ENCODE peak calls at places on chromosomes 13 and 19, in five cellular contexts. One of them, this sample, is unnamed.
A peak's percentile ranks its signal among the peaks of the same experiment; 100 is the strongest.

GRCh38 chr19:42568006-42568405 is 26.7 kb downstream of the CEACAM8 start:
- DNase-seq in A549: no peak
- DNase-seq in HepG2: no peak
- DNase-seq in K562: no peak
- DNase-seq in GM12878: no peak
- DNase-seq in this sample: no peak

GRCh38 chr13:55084630-55085029 is 2056.0 kb downstream of the OLFM4 start:
- DNase-seq in A549: no peak
- DNase-seq in HepG2: no peak
- DNase-seq in K562: no peak
- DNase-seq in GM12878: no peak
- DNase-seq in this sample: no peak

GRCh38 chr13:41085961-41086360 is 24.7 kb downstream of the WBP4 start:
- DNase-seq in A549: no peak
- DNase-seq in HepG2: no peak
- DNase-seq in K562: no peak
- DNase-seq in GM12878: no peak
- DNase-seq in this sample: no peak

GRCh38 chr19:1251233-1251502 is 2.8 kb downstream of the MIDN start:
- DNase-seq in A549: peak; percentile 86
- DNase-seq in HepG2: peak; percentile 37
- DNase-seq in K562: no peak
- DNase-seq in GM12878: no peak
- DNase-seq in this sample: no peak

GRCh38 chr19:18437481-18438330 is at the start of gene ISYNA1:
- DNase-seq in A549: peak; percentile 69
- DNase-seq in HepG2: peak; percentile 14
- DNase-seq in K562: peak; percentile 85
- DNase-seq in GM12878: no peak
- DNase-seq in this sample: no peak

GRCh38 chr19:35115538-35115951 is at the start of gene FXYD3:
- DNase-seq in A549: no peak
- DNase-seq in HepG2: no peak
- DNase-seq in K562: no peak
- DNase-seq in GM12878: no peak
- DNase-seq in this sample: no peak

GRCh38 chr13:36998624-36999041 is 507 bp downstream of the ALG5 start:
- DNase-seq in A549: no peak
- DNase-seq in HepG2: no peak
- DNase-seq in K562: peak; percentile 15
- DNase-seq in GM12878: no peak
- DNase-seq in this sample: no peak

GRCh38 chr19:40598121-40598917 is 2.9 kb upstream of the LTBP4 start:
- DNase-seq in A549: peak; percentile 97
- DNase-seq in HepG2: peak; percentile 63
- DNase-seq in K562: peak; percentile 68
- DNase-seq in GM12878: no peak
- DNase-seq in this sample: peak; percentile 97

GRCh38 chr13:92573467-92574057 is 653.0 kb upstream of the GPC6 start:
- DNase-seq in A549: peak; percentile 12
- DNase-seq in HepG2: peak; percentile 44
- DNase-seq in K562: peak; percentile 53
- DNase-seq in GM12878: no peak
- DNase-seq in this sample: no peak

GRCh38 chr19:37987356-37988332 is 80.6 kb downstream of the SIPA1L3 start:
- DNase-seq in A549: peak; percentile 53
- DNase-seq in HepG2: peak; percentile 21
- DNase-seq in K562: peak; percentile 39
- DNase-seq in GM12878: no peak
- DNase-seq in this sample: peak; percentile 86

GRCh38 chr19:48844472-48844871 is 8.2 kb upstream of the HSD17B14 start:
- DNase-seq in A549: peak; percentile 92
- DNase-seq in HepG2: peak; percentile 82
- DNase-seq in K562: peak; percentile 88
- DNase-seq in GM12878: no peak
- DNase-seq in this sample: no peak

GRCh38 chr13:33312150-33312908 is 26.8 kb upstream of the STARD13 start:
- DNase-seq in A549: peak; percentile 13
- DNase-seq in HepG2: peak; percentile 14
- DNase-seq in K562: no peak
- DNase-seq in GM12878: no peak
- DNase-seq in this sample: no peak

GRCh38 chr13:22561581-22561980 is 619.2 kb upstream of the SGCG start:
- DNase-seq in A549: no peak
- DNase-seq in HepG2: no peak
- DNase-seq in K562: no peak
- DNase-seq in GM12878: no peak
- DNase-seq in this sample: no peak

GRCh38 chr13:50732712-50733111 is 110.8 kb downstream of the DLEU7 start:
- DNase-seq in A549: no peak
- DNase-seq in HepG2: no peak
- DNase-seq in K562: no peak
- DNase-seq in GM12878: no peak
- DNase-seq in this sample: no peak

GRCh38 chr19:50703915-50704548 is 15.6 kb downstream of the SHANK1 start:
- DNase-seq in A549: peak; percentile 58
- DNase-seq in HepG2: peak; percentile 10
- DNase-seq in K562: no peak
- DNase-seq in GM12878: no peak
- DNase-seq in this sample: no peak

GRCh38 chr13:45108716-45109706 is 11.3 kb upstream of the GTF2F2 start:
- DNase-seq in A549: no peak
- DNase-seq in HepG2: no peak
- DNase-seq in K562: no peak
- DNase-seq in GM12878: peak; percentile 33
- DNase-seq in this sample: peak; percentile 55

GRCh38 chr13:35693142-35693784 is 216.8 kb upstream of the MAB21L1 start:
- DNase-seq in A549: no peak
- DNase-seq in HepG2: no peak
- DNase-seq in K562: no peak
- DNase-seq in GM12878: no peak
- DNase-seq in this sample: no peak

GRCh38 chr13:112143046-112143752 is 76.2 kb downstream of the SOX1 start:
- DNase-seq in A549: no peak
- DNase-seq in HepG2: no peak
- DNase-seq in K562: no peak
- DNase-seq in GM12878: no peak
- DNase-seq in this sample: no peak

GRCh38 chr19:19463348-19464117 is 51.8 kb downstream of the TSSK6 start:
- DNase-seq in A549: no peak
- DNase-seq in HepG2: no peak
- DNase-seq in K562: no peak
- DNase-seq in GM12878: no peak
- DNase-seq in this sample: no peak

GRCh38 chr19:35509018-35509652 is 4.3 kb downstream of the DMKN start:
- DNase-seq in A549: peak; percentile 53
- DNase-seq in HepG2: peak; percentile 42
- DNase-seq in K562: no peak
- DNase-seq in GM12878: peak; percentile 40
- DNase-seq in this sample: no peak

GRCh38 chr13:50626031-50626643 is 217.4 kb downstream of the DLEU7 start:
- DNase-seq in A549: no peak
- DNase-seq in HepG2: no peak
- DNase-seq in K562: no peak
- DNase-seq in GM12878: no peak
- DNase-seq in this sample: no peak

GRCh38 chr19:35856546-35857149 is at the start of gene KIRREL2:
- DNase-seq in A549: no peak
- DNase-seq in HepG2: no peak
- DNase-seq in K562: no peak
- DNase-seq in GM12878: no peak
- DNase-seq in this sample: no peak

GRCh38 chr19:17244618-17245534 is 843 bp downstream of the NR2F6 start:
- DNase-seq in A549: no peak
- DNase-seq in HepG2: no peak
- DNase-seq in K562: no peak
- DNase-seq in GM12878: no peak
- DNase-seq in this sample: no peak

GRCh38 chr13:20407759-20408158 is 117.9 kb downstream of the CRYL1 start:
- DNase-seq in A549: no peak
- DNase-seq in HepG2: no peak
- DNase-seq in K562: no peak
- DNase-seq in GM12878: no peak
- DNase-seq in this sample: no peak
- TF ChIP-seq KDM1A in A549: no peak
- TF ChIP-seq KDM1A in HepG2: no peak
- TF ChIP-seq KDM1A in K562: no peak
- TF ChIP-seq KDM1A in GM12878: no peak
- TF ChIP-seq KDM1A in this sample: no peak

GRCh38 chr19:12991296-12991695 is 4.0 kb upstream of the NFIX start:
- DNase-seq in A549: no peak
- DNase-seq in HepG2: no peak
- DNase-seq in K562: no peak
- DNase-seq in GM12878: no peak
- DNase-seq in this sample: no peak
- TF ChIP-seq KDM1A in A549: no peak
- TF ChIP-seq KDM1A in HepG2: no peak
- TF ChIP-seq KDM1A in K562: no peak
- TF ChIP-seq KDM1A in GM12878: no peak
- TF ChIP-seq KDM1A in this sample: no peak

GRCh38 chr13:29801737-29802305 is 48.6 kb downstream of the UBL3 start:
- DNase-seq in A549: no peak
- DNase-seq in HepG2: no peak
- DNase-seq in K562: no peak
- DNase-seq in GM12878: no peak
- DNase-seq in this sample: no peak
- TF ChIP-seq KDM1A in A549: no peak
- TF ChIP-seq KDM1A in HepG2: no peak
- TF ChIP-seq KDM1A in K562: no peak
- TF ChIP-seq KDM1A in GM12878: no peak
- TF ChIP-seq KDM1A in this sample: no peak

DNA sequence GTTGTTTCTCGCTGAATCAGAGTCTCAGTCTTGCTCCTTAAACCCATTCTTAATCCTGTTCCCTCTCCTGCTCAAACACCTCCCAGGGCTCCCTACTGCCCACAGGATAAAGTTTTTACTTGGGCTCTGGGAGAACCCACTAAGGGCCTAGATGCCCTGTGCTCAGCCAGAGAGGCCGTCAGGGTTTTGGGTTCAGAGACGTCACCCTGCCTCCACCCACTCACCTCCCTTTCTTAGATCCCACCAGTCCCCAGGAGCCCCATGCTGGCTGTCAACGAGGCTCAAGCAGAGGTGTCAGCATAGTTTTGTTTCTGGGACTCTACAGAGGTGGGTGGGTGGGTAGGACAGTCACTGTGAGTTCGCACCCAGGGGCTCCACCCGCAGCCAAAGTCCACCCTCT is 15.5 kb upstream of the CYP4F2 start:
- DNase-seq in A549: no peak
- DNase-seq in HepG2: no peak
- DNase-seq in K562: no peak
- DNase-seq in GM12878: no peak
- DNase-seq in this sample: no peak
- TF ChIP-seq KDM1A in A549: no peak
- TF ChIP-seq KDM1A in HepG2: no peak
- TF ChIP-seq KDM1A in K562: no peak
- TF ChIP-seq KDM1A in GM12878: no peak
- TF ChIP-seq KDM1A in this sample: no peak

GRCh38 chr13:28043224-28043623 is 54.7 kb upstream of the URAD start:
- DNase-seq in A549: no peak
- DNase-seq in HepG2: no peak
- DNase-seq in K562: no peak
- DNase-seq in GM12878: no peak
- DNase-seq in this sample: no peak
- TF ChIP-seq KDM1A in A549: no peak
- TF ChIP-seq KDM1A in HepG2: no peak
- TF ChIP-seq KDM1A in K562: no peak
- TF ChIP-seq KDM1A in GM12878: no peak
- TF ChIP-seq KDM1A in this sample: no peak

GRCh38 chr13:48539550-48539949 is 6.7 kb upstream of the RCBTB2 start:
- DNase-seq in A549: no peak
- DNase-seq in HepG2: no peak
- DNase-seq in K562: no peak
- DNase-seq in GM12878: no peak
- DNase-seq in this sample: no peak
- TF ChIP-seq KDM1A in A549: no peak
- TF ChIP-seq KDM1A in HepG2: no peak
- TF ChIP-seq KDM1A in K562: no peak
- TF ChIP-seq KDM1A in GM12878: no peak
- TF ChIP-seq KDM1A in this sample: no peak

GRCh38 chr13:103272770-103273169 is 206.6 kb upstream of the SLC10A2 start:
- DNase-seq in A549: no peak
- DNase-seq in HepG2: no peak
- DNase-seq in K562: no peak
- DNase-seq in GM12878: no peak
- DNase-seq in this sample: no peak
- TF ChIP-seq KDM1A in A549: no peak
- TF ChIP-seq KDM1A in HepG2: no peak
- TF ChIP-seq KDM1A in K562: no peak
- TF ChIP-seq KDM1A in GM12878: no peak
- TF ChIP-seq KDM1A in this sample: no peak

DNA sequence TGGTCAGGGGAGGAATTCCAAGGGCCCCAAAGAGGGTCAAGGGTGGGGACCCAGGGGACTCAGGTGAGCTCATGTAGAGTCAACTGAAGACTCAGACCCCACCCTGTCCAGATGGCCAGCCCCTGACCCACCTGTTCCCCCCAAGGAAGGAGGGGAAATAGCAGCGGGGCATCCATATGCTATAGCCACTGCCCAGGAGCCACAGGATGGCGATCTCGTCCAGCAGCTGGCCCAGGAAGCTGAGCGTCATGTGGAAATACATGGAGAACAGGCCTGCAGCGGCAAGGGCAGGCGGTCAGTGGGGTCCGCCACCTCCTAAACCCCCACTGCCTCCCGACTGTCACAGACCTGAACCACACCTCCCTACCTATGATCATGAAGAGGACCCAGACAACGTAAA is 21.4 kb downstream of the ACER1 start:
- DNase-seq in A549: no peak
- DNase-seq in HepG2: no peak
- DNase-seq in K562: no peak
- DNase-seq in GM12878: no peak
- DNase-seq in this sample: no peak
- TF ChIP-seq KDM1A in A549: no peak
- TF ChIP-seq KDM1A in HepG2: no peak
- TF ChIP-seq KDM1A in K562: no peak
- TF ChIP-seq KDM1A in GM12878: no peak
- TF ChIP-seq KDM1A in this sample: no peak

GRCh38 chr13:86933676-86934075 is 737.5 kb upstream of the SLITRK5 start:
- DNase-seq in A549: no peak
- DNase-seq in HepG2: no peak
- DNase-seq in K562: no peak
- DNase-seq in GM12878: no peak
- DNase-seq in this sample: no peak
- TF ChIP-seq KDM1A in A549: no peak
- TF ChIP-seq KDM1A in HepG2: no peak
- TF ChIP-seq KDM1A in K562: no peak
- TF ChIP-seq KDM1A in GM12878: no peak
- TF ChIP-seq KDM1A in this sample: no peak

This sample was measured in H1.